ENCODE peak calls at places on chromosomes 5 and 9, in eight cellular contexts. One of them, this sample, is unnamed.

GRCh38 chr5:154302181-154302580 is 111.6 kb downstream of the GALNT10 start:
- DNase-seq in small intestine: no peak
- DNase-seq in activated CD4-positive, alpha-beta T cell treated with anti-CD3 and anti-CD28 coated beads for 48 hours: no peak
- DNase-seq in KBM-7: no peak
- DNase-seq in AML-193: no peak
- DNase-seq in Peyer's patch: no peak
- DNase-seq in tibial artery: peak; percentile 46
- DNase-seq in CD8-positive, alpha-beta memory T cell: no peak
- DNase-seq in this sample: no peak

GRCh38 chr5:148385094-148385493 is 1.3 kb downstream of the FBXO38 start:
- DNase-seq in Peyer's patch: no peak
- DNase-seq in tibial artery: no peak
- DNase-seq in KBM-7: no peak
- DNase-seq in CD8-positive, alpha-beta memory T cell: no peak
- DNase-seq in small intestine: no peak
- DNase-seq in AML-193: no peak
- DNase-seq in activated CD4-positive, alpha-beta T cell treated with anti-CD3 and anti-CD28 coated beads for 48 hours: no peak
- DNase-seq in this sample: no peak

GRCh38 chr9:97695390-97695789 is 1.8 kb downstream of the XPA start:
- DNase-seq in Peyer's patch: no peak
- DNase-seq in small intestine: peak; percentile 33
- DNase-seq in tibial artery: no peak
- DNase-seq in activated CD4-positive, alpha-beta T cell treated with anti-CD3 and anti-CD28 coated beads for 48 hours: no peak
- DNase-seq in CD8-positive, alpha-beta memory T cell: no peak
- DNase-seq in AML-193: no peak
- DNase-seq in KBM-7: no peak
- DNase-seq in this sample: no peak

GRCh38 chr9:74940600-74940999 is 12.1 kb downstream of the C9orf40 start:
- DNase-seq in CD8-positive, alpha-beta memory T cell: no peak
- DNase-seq in small intestine: peak; percentile 75
- DNase-seq in tibial artery: no peak
- DNase-seq in Peyer's patch: no peak
- DNase-seq in activated CD4-positive, alpha-beta T cell treated with anti-CD3 and anti-CD28 coated beads for 48 hours: no peak
- DNase-seq in KBM-7: peak; percentile 79
- DNase-seq in AML-193: no peak
- DNase-seq in this sample: no peak

GRCh38 chr9:129888085-129888808 is 53.0 kb downstream of the USP20 start:
- DNase-seq in Peyer's patch: peak; percentile 95
- DNase-seq in CD8-positive, alpha-beta memory T cell: peak; percentile 86
- DNase-seq in AML-193: peak; percentile 94
- DNase-seq in small intestine: peak; percentile 75
- DNase-seq in tibial artery: no peak
- DNase-seq in KBM-7: peak; percentile 98
- DNase-seq in activated CD4-positive, alpha-beta T cell treated with anti-CD3 and anti-CD28 coated beads for 48 hours: peak; percentile 95
- DNase-seq in this sample: peak; percentile 91

GRCh38 chr5:157476699-157477408 is 16.8 kb downstream of the NIPAL4 start:
- DNase-seq in Peyer's patch: peak; percentile 67
- DNase-seq in CD8-positive, alpha-beta memory T cell: no peak
- DNase-seq in AML-193: peak; percentile 42
- DNase-seq in tibial artery: no peak
- DNase-seq in activated CD4-positive, alpha-beta T cell treated with anti-CD3 and anti-CD28 coated beads for 48 hours: peak; percentile 34
- DNase-seq in KBM-7: peak; percentile 54
- DNase-seq in small intestine: peak; percentile 75
- DNase-seq in this sample: no peak

GRCh38 chr9:76926324-76926731 is 20.4 kb upstream of the PRUNE2 start:
- DNase-seq in AML-193: no peak
- DNase-seq in activated CD4-positive, alpha-beta T cell treated with anti-CD3 and anti-CD28 coated beads for 48 hours: no peak
- DNase-seq in Peyer's patch: no peak
- DNase-seq in CD8-positive, alpha-beta memory T cell: no peak
- DNase-seq in small intestine: no peak
- DNase-seq in tibial artery: peak; percentile 34
- DNase-seq in KBM-7: no peak
- DNase-seq in this sample: no peak

GRCh38 chr5:5544094-5544663 is 121.7 kb downstream of the ICE1 start:
- DNase-seq in CD8-positive, alpha-beta memory T cell: no peak
- DNase-seq in tibial artery: no peak
- DNase-seq in AML-193: no peak
- DNase-seq in small intestine: no peak
- DNase-seq in KBM-7: no peak
- DNase-seq in Peyer's patch: no peak
- DNase-seq in activated CD4-positive, alpha-beta T cell treated with anti-CD3 and anti-CD28 coated beads for 48 hours: no peak
- DNase-seq in this sample: no peak

GRCh38 chr5:66273131-66273530 is 129.0 kb downstream of the SREK1 start:
- DNase-seq in tibial artery: no peak
- DNase-seq in AML-193: no peak
- DNase-seq in CD8-positive, alpha-beta memory T cell: no peak
- DNase-seq in KBM-7: no peak
- DNase-seq in activated CD4-positive, alpha-beta T cell treated with anti-CD3 and anti-CD28 coated beads for 48 hours: no peak
- DNase-seq in small intestine: no peak
- DNase-seq in Peyer's patch: no peak
- DNase-seq in this sample: no peak

GRCh38 chr9:134247918-134248631 is 78.2 kb upstream of the RXRA start:
- DNase-seq in Peyer's patch: no peak
- DNase-seq in small intestine: no peak
- DNase-seq in tibial artery: no peak
- DNase-seq in AML-193: no peak
- DNase-seq in KBM-7: no peak
- DNase-seq in activated CD4-positive, alpha-beta T cell treated with anti-CD3 and anti-CD28 coated beads for 48 hours: no peak
- DNase-seq in CD8-positive, alpha-beta memory T cell: no peak
- DNase-seq in this sample: no peak

GRCh38 chr9:13967011-13967410 is 346.9 kb downstream of the NFIB start:
- DNase-seq in KBM-7: no peak
- DNase-seq in tibial artery: no peak
- DNase-seq in activated CD4-positive, alpha-beta T cell treated with anti-CD3 and anti-CD28 coated beads for 48 hours: no peak
- DNase-seq in AML-193: no peak
- DNase-seq in Peyer's patch: no peak
- DNase-seq in small intestine: no peak
- DNase-seq in CD8-positive, alpha-beta memory T cell: no peak
- DNase-seq in this sample: no peak

GRCh38 chr5:55316842-55317241 is 9.1 kb downstream of the MTREX start:
- DNase-seq in small intestine: no peak
- DNase-seq in Peyer's patch: no peak
- DNase-seq in AML-193: no peak
- DNase-seq in KBM-7: no peak
- DNase-seq in tibial artery: no peak
- DNase-seq in activated CD4-positive, alpha-beta T cell treated with anti-CD3 and anti-CD28 coated beads for 48 hours: no peak
- DNase-seq in CD8-positive, alpha-beta memory T cell: no peak
- DNase-seq in this sample: no peak

GRCh38 chr5:13939647-13940046 is 4.8 kb downstream of the DNAH5 start:
- DNase-seq in KBM-7: no peak
- DNase-seq in activated CD4-positive, alpha-beta T cell treated with anti-CD3 and anti-CD28 coated beads for 48 hours: no peak
- DNase-seq in tibial artery: no peak
- DNase-seq in AML-193: no peak
- DNase-seq in CD8-positive, alpha-beta memory T cell: no peak
- DNase-seq in small intestine: no peak
- DNase-seq in Peyer's patch: no peak
- DNase-seq in this sample: no peak

GRCh38 chr5:180785794-180786221 is 16.8 kb downstream of the MGAT1 start:
- DNase-seq in small intestine: no peak
- DNase-seq in Peyer's patch: no peak
- DNase-seq in activated CD4-positive, alpha-beta T cell treated with anti-CD3 and anti-CD28 coated beads for 48 hours: no peak
- DNase-seq in KBM-7: no peak
- DNase-seq in CD8-positive, alpha-beta memory T cell: no peak
- DNase-seq in tibial artery: no peak
- DNase-seq in AML-193: no peak
- DNase-seq in this sample: no peak

GRCh38 chr9:38107811-38108304 is 38.8 kb upstream of the SHB start:
- DNase-seq in CD8-positive, alpha-beta memory T cell: no peak
- DNase-seq in KBM-7: no peak
- DNase-seq in tibial artery: no peak
- DNase-seq in small intestine: peak; percentile 42
- DNase-seq in AML-193: no peak
- DNase-seq in Peyer's patch: no peak
- DNase-seq in activated CD4-positive, alpha-beta T cell treated with anti-CD3 and anti-CD28 coated beads for 48 hours: no peak
- DNase-seq in this sample: no peak

GRCh38 chr5:172178301-172179031 is 9.6 kb downstream of the STK10 start:
- DNase-seq in AML-193: no peak
- DNase-seq in small intestine: no peak
- DNase-seq in Peyer's patch: peak; percentile 56
- DNase-seq in CD8-positive, alpha-beta memory T cell: no peak
- DNase-seq in KBM-7: peak; percentile 47
- DNase-seq in tibial artery: no peak
- DNase-seq in activated CD4-positive, alpha-beta T cell treated with anti-CD3 and anti-CD28 coated beads for 48 hours: peak; percentile 48
- DNase-seq in this sample: no peak

GRCh38 chr9:77017505-77017894 is 2.0 kb upstream of the FOXB2 start:
- DNase-seq in CD8-positive, alpha-beta memory T cell: no peak
- DNase-seq in Peyer's patch: no peak
- DNase-seq in tibial artery: no peak
- DNase-seq in KBM-7: no peak
- DNase-seq in small intestine: no peak
- DNase-seq in AML-193: no peak
- DNase-seq in activated CD4-positive, alpha-beta T cell treated with anti-CD3 and anti-CD28 coated beads for 48 hours: no peak
- DNase-seq in this sample: no peak

GRCh38 chr5:132770476-132771159 is 6.4 kb downstream of the SEPTIN8 start:
- DNase-seq in tibial artery: peak; percentile 78
- DNase-seq in AML-193: no peak
- DNase-seq in small intestine: no peak
- DNase-seq in CD8-positive, alpha-beta memory T cell: no peak
- DNase-seq in Peyer's patch: peak; percentile 34
- DNase-seq in KBM-7: no peak
- DNase-seq in activated CD4-positive, alpha-beta T cell treated with anti-CD3 and anti-CD28 coated beads for 48 hours: no peak
- DNase-seq in this sample: no peak

GRCh38 chr9:134644715-134645606 is 3.4 kb downstream of the COL5A1 start:
- DNase-seq in tibial artery: peak; percentile 85
- DNase-seq in CD8-positive, alpha-beta memory T cell: no peak
- DNase-seq in small intestine: peak; percentile 7
- DNase-seq in Peyer's patch: peak; percentile 70
- DNase-seq in KBM-7: no peak
- DNase-seq in activated CD4-positive, alpha-beta T cell treated with anti-CD3 and anti-CD28 coated beads for 48 hours: no peak
- DNase-seq in AML-193: no peak
- DNase-seq in this sample: no peak

GRCh38 chr5:34667705-34668104 is 11.6 kb downstream of the RAI14 start:
- DNase-seq in activated CD4-positive, alpha-beta T cell treated with anti-CD3 and anti-CD28 coated beads for 48 hours: no peak
- DNase-seq in CD8-positive, alpha-beta memory T cell: no peak
- DNase-seq in AML-193: no peak
- DNase-seq in small intestine: no peak
- DNase-seq in KBM-7: no peak
- DNase-seq in Peyer's patch: no peak
- DNase-seq in tibial artery: no peak
- DNase-seq in this sample: no peak

GRCh38 chr5:103410174-103410573 is 151.6 kb downstream of the MACIR start:
- DNase-seq in AML-193: no peak
- DNase-seq in small intestine: no peak
- DNase-seq in activated CD4-positive, alpha-beta T cell treated with anti-CD3 and anti-CD28 coated beads for 48 hours: no peak
- DNase-seq in Peyer's patch: no peak
- DNase-seq in tibial artery: no peak
- DNase-seq in KBM-7: no peak
- DNase-seq in CD8-positive, alpha-beta memory T cell: no peak
- DNase-seq in this sample: no peak

GRCh38 chr5:120568716-120569115 is 104.6 kb downstream of the PRR16 start:
- DNase-seq in tibial artery: no peak
- DNase-seq in CD8-positive, alpha-beta memory T cell: no peak
- DNase-seq in small intestine: no peak
- DNase-seq in Peyer's patch: no peak
- DNase-seq in AML-193: no peak
- DNase-seq in activated CD4-positive, alpha-beta T cell treated with anti-CD3 and anti-CD28 coated beads for 48 hours: no peak
- DNase-seq in KBM-7: no peak
- DNase-seq in this sample: no peak

GRCh38 chr9:32866292-32866691 is 83.0 kb downstream of the TMEM215 start:
- DNase-seq in activated CD4-positive, alpha-beta T cell treated with anti-CD3 and anti-CD28 coated beads for 48 hours: peak; percentile 10
- DNase-seq in CD8-positive, alpha-beta memory T cell: no peak
- DNase-seq in KBM-7: no peak
- DNase-seq in Peyer's patch: no peak
- DNase-seq in small intestine: no peak
- DNase-seq in AML-193: no peak
- DNase-seq in tibial artery: no peak
- DNase-seq in this sample: no peak

GRCh38 chr5:153895266-153895665 is 143.4 kb downstream of the FAM114A2 start:
- DNase-seq in small intestine: no peak
- DNase-seq in tibial artery: no peak
- DNase-seq in KBM-7: no peak
- DNase-seq in Peyer's patch: no peak
- DNase-seq in CD8-positive, alpha-beta memory T cell: no peak
- DNase-seq in AML-193: no peak
- DNase-seq in activated CD4-positive, alpha-beta T cell treated with anti-CD3 and anti-CD28 coated beads for 48 hours: no peak
- DNase-seq in this sample: no peak

This sample was measured in activated effector memory CD4-positive, alpha-beta T cell treated with Interleukin-2 at 50 U/mL for 16 hours.